ENCODE peak calls at places on chromosome 20, in five cellular contexts. P is HFF-Myc; C is CD4-positive, alpha-beta T cell; M is fibroblast of pulmonary artery; S is mammary epithelial cell. V is an unnamed sample.

GRCh38 chr20:4508773-4509172 is 212.9 kb upstream of the PRND start:
- DNase-seq in M (no peak), P (no peak), S (no peak), C (no peak), V (no peak)

GRCh38 chr20:8246153-8246552 is 114.1 kb downstream of the PLCB1 start:
- DNase-seq in M (no peak), S (no peak), P (no peak), C (no peak), V (no peak)

GRCh38 chr20:3045042-3045815 is 623 bp upstream of the MRPS26 start:
- DNase-seq in S (peak; percentile 85), P (no peak), M (peak; percentile 66), C (no peak), V (peak; percentile 65)

GRCh38 chr20:6705106-6705766 is 62.2 kb upstream of the BMP2 start:
- DNase-seq in C (no peak), P (no peak), M (no peak), S (no peak), V (no peak)

GRCh38 chr20:46423882-46424482 is 17.6 kb upstream of the ELMO2 start:
- DNase-seq in M (peak; percentile 44), P (no peak), S (peak; percentile 38), C (no peak), V (no peak)

GRCh38 chr20:36372671-36373070 is 66.5 kb downstream of the DLGAP4 start:
- DNase-seq in C (no peak), P (no peak), M (no peak), S (no peak), V (no peak)

GRCh38 chr20:13221673-13222318 is 722 bp downstream of the ISM1 start:
- DNase-seq in M (peak; percentile 52), C (peak; percentile 75), S (peak; percentile 76), P (no peak), V (peak; percentile 77)

GRCh38 chr20:20549267-20549612 is 163.2 kb downstream of the RALGAPA2 start:
- DNase-seq in C (no peak), S (peak; percentile 67), M (no peak), P (no peak), V (no peak)

GRCh38 chr20:11891827-11892521 is 25.7 kb upstream of the BTBD3 start:
- DNase-seq in M (peak; percentile 73), P (peak; percentile 57), C (no peak), S (peak; percentile 83), V (peak; percentile 65)

GRCh38 chr20:40986774-40987173 is 41.8 kb upstream of the TOP1 start:
- DNase-seq in M (no peak), P (no peak), S (no peak), C (no peak), V (no peak)

GRCh38 chr20:52937701-52938100 is 34.5 kb upstream of the TSHZ2 start:
- DNase-seq in P (no peak), C (no peak), S (no peak), M (no peak), V (no peak)

GRCh38 chr20:12237772-12238171 is 320.1 kb downstream of the BTBD3 start:
- DNase-seq in S (peak; percentile 1), P (no peak), C (no peak), M (peak; percentile 30), V (no peak)

GRCh38 chr20:64237316-64237715 is 18.2 kb upstream of the PCMTD2 start:
- DNase-seq in S (no peak), M (no peak), C (no peak), P (no peak), V (no peak)

DNA sequence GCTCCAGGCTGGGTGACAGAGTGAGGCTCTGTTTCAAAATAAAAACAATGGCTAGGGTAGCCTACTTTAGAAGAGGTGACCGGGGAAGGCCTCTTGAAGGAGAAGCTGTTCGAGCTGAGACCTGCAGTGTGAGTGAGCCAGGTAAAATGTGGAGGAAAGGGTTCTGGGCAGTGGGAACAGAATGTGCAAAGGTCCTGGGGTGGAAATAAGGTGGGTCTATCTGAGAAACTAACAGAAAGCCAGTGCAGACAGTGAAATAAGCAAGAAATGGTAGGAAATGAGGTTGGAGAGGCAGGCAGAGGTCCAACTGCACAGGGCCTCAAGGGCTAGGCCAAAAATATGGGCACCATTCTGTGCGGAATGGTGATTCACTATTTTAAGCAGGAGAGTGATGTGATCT is 53.4 kb downstream of the BPIFB1 start:
- DNase-seq in C (no peak), M (no peak), P (no peak), S (no peak), V (no peak)
- TF ChIP-seq CTCF in C (no peak), M (no peak), P (no peak), S (no peak), V (no peak)

DNA sequence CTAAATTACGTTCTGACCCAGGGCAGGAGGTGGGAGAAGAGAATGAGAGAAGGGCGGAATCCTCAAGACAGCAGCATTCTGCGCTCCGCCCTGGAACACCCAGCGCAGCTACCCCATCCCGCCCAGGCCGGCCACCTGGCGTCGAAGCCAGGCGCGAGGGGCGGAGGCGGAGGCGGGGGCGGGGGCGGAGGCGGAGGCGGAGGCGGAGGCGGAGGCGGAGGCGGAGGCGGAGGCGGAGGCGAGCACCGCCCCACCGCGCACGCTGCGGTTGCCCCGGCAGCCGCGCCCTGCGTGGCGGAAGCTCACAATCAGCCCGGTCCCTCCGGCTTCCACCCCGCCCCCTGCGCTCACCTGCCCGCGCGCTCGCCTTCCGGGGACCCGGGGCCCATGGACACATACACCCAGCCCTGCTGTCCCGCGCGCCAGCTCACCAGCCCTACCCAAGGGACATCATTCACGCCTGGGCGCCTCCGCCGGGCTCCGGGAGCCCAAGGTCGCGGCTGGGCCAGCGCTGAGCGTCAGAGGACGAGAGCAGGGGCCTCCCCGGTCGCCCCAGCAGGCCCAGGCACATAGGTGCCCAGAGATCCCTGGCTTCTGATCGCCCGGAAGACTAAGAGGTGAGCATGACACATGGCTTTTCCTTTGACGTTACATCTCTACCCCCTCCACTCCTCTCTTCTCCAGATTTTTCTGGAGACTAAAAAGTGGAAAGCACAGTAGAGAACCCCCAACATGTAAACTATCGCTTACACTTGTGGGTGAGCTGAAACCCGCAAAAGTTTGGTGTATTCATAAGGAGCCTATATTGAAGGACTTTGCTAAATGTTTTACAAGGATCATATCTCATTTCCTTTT is at the start of gene ANKEF1:
- DNase-seq in S (peak; percentile 71), P (peak; percentile 17), M (peak; percentile 41), C (peak; percentile 84), V (peak; percentile 52)
- TF ChIP-seq CTCF in S (no peak), P (no peak), M (no peak), C (no peak), V (no peak)

DNA sequence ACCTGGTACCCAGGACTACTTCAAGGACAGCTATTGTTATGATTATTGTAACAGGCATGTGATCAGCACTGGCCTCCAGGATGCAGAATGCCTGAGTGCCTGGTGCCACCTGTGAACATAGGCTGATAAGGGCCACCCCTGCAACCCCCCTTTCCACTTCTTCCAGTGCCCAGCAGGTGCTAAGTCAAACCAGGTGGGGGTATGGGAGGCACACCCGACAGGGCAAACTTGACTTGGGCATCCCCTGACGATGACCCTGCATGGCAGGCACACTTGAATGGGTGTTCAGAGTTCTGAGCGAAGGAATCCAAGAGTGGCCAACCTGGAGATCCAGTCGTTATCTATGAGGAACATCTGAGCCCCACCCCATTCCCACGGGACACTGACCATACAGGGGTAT is 3.4 kb downstream of the ADA start:
- DNase-seq in M (no peak), C (no peak), S (no peak), P (no peak), V (no peak)
- TF ChIP-seq CTCF in M (no peak), C (no peak), S (no peak), P (no peak), V (no peak)

GRCh38 chr20:37758332-37758731 is 64.5 kb downstream of the CTNNBL1 start:
- DNase-seq in P (no peak), C (no peak), S (no peak), M (no peak), V (no peak)
- TF ChIP-seq CTCF in P (peak; percentile 16), C (no peak), S (peak; percentile 13), M (peak; percentile 18), V (no peak)

GRCh38 chr20:45323731-45324130 is 15.6 kb upstream of the MATN4 start:
- DNase-seq in S (peak; percentile 77), P (no peak), M (no peak), C (no peak), V (no peak)

GRCh38 chr20:45320948-45321595 is 13.0 kb upstream of the MATN4 start:
- DNase-seq in P (no peak), C (no peak), S (no peak), M (no peak), V (peak; percentile 58)

GRCh38 chr20:45318948-45319347 is 10.8 kb upstream of the MATN4 start:
- DNase-seq in C (no peak), P (no peak), M (no peak), S (no peak), V (no peak)

GRCh38 chr20:45325367-45325766 is 17.3 kb upstream of the MATN4 start:
- DNase-seq in P (no peak), M (no peak), C (no peak), S (no peak), V (no peak)

GRCh38 chr20:45322952-45323383 is 14.9 kb upstream of the MATN4 start:
- DNase-seq in P (no peak), S (peak; percentile 51), C (no peak), M (peak; percentile 63), V (peak; percentile 43)
- TF ChIP-seq CTCF in P (peak; percentile 4), S (no peak), C (no peak), M (peak; percentile 2), V (no peak)

DNA sequence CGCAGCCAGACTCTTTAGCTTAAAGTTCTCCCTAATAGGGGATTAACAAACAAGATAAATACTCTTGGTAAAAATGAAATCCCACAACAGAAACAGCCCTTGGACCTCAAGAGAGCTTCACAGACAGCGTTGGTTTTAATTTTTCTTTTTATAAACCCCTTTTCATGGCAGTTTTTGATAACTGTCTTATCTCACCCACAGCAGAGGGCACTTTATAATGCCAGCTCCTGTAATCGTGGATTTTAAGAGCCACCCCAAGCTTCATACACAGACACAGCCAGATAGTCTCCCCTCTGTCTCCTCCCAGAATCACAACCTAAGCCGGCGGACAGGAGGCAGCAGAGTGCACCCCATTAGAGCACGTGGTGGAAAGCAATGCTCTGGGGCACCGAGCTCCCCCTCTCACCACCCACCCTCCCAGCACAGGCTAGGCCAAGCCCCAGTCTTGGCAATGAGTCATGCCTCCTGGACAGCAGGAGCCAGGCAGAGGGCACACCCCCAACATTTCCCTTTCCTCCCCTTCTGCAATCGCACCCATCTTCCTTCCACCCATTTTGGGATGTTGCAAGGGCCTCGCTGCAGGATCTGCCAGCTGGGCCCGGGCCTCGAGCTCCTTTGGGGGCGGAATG is 2.5 kb downstream of the JAG1 start:
- DNase-seq in P (peak; percentile 71), C (no peak), M (peak; percentile 96), S (peak; percentile 96), V (peak; percentile 68)
- TF ChIP-seq CTCF in P (peak; percentile 70), C (no peak), M (peak; percentile 70), S (peak; percentile 84), V (no peak)

GRCh38 chr20:22106308-22106938 is 401.0 kb downstream of the PAX1 start:
- DNase-seq in C (no peak), P (no peak), S (no peak), M (peak; percentile 8), V (no peak)
- TF ChIP-seq CTCF in C (no peak), P (no peak), S (peak; percentile 34), M (no peak), V (peak; percentile 22)

GRCh38 chr20:21796059-21796458 is 90.6 kb downstream of the PAX1 start:
- DNase-seq in S (no peak), C (no peak), P (no peak), M (no peak), V (peak; percentile 15)
- TF ChIP-seq CTCF in S (peak; percentile 12), C (no peak), P (no peak), M (no peak), V (no peak)

V was measured in activated CD8-positive, alpha-beta T cell treated with anti-CD3 and anti-CD28 coated beads for 36 hours.